ENCODE peak calls at places on chromosome 15, in nine cellular contexts. One of them, this sample, is unnamed.
A peak's percentile ranks its signal among the peaks of the same experiment; 100 is the strongest.

GRCh38 chr15:27977656-27978055 is 121.5 kb downstream of the OCA2 start:
- DNase-seq in lung: no peak
- DNase-seq in stimulated activated CD4-positive, alpha-beta T cell treated with anti-CD3 and anti-CD28 coated beads, Interleukin-4, amount 100 ng/mL, for 1 hour: no peak
- DNase-seq in GM20000: no peak
- DNase-seq in mesothelial cell of epicardium: no peak
- DNase-seq in A549: no peak
- DNase-seq in heart left ventricle: no peak
- DNase-seq in progenitor cell of endocrine pancreas: no peak
- DNase-seq in C1 segment of cervical spinal cord: no peak
- DNase-seq in this sample: no peak

GRCh38 chr15:28989239-28989830 is 103.6 kb downstream of the APBA2 start:
- DNase-seq in GM20000: no peak
- DNase-seq in lung: no peak
- DNase-seq in A549: peak; percentile 39
- DNase-seq in stimulated activated CD4-positive, alpha-beta T cell treated with anti-CD3 and anti-CD28 coated beads, Interleukin-4, amount 100 ng/mL, for 1 hour: no peak
- DNase-seq in progenitor cell of endocrine pancreas: no peak
- DNase-seq in C1 segment of cervical spinal cord: peak; percentile 51
- DNase-seq in heart left ventricle: no peak
- DNase-seq in mesothelial cell of epicardium: no peak
- DNase-seq in this sample: peak; percentile 58

GRCh38 chr15:78804391-78804792 is 6.9 kb downstream of the ADAMTS7 start:
- DNase-seq in C1 segment of cervical spinal cord: no peak
- DNase-seq in GM20000: no peak
- DNase-seq in mesothelial cell of epicardium: no peak
- DNase-seq in stimulated activated CD4-positive, alpha-beta T cell treated with anti-CD3 and anti-CD28 coated beads, Interleukin-4, amount 100 ng/mL, for 1 hour: no peak
- DNase-seq in lung: no peak
- DNase-seq in progenitor cell of endocrine pancreas: no peak
- DNase-seq in heart left ventricle: peak; percentile 75
- DNase-seq in A549: no peak
- DNase-seq in this sample: no peak

GRCh38 chr15:67738056-67738455 is 87.3 kb upstream of the SKOR1 start:
- DNase-seq in lung: no peak
- DNase-seq in mesothelial cell of epicardium: no peak
- DNase-seq in A549: no peak
- DNase-seq in GM20000: no peak
- DNase-seq in progenitor cell of endocrine pancreas: no peak
- DNase-seq in heart left ventricle: no peak
- DNase-seq in stimulated activated CD4-positive, alpha-beta T cell treated with anti-CD3 and anti-CD28 coated beads, Interleukin-4, amount 100 ng/mL, for 1 hour: no peak
- DNase-seq in C1 segment of cervical spinal cord: no peak
- DNase-seq in this sample: no peak

GRCh38 chr15:85667491-85668424 is 127.0 kb downstream of the KLHL25 start:
- DNase-seq in lung: peak; percentile 53
- DNase-seq in A549: peak; percentile 95
- DNase-seq in C1 segment of cervical spinal cord: no peak
- DNase-seq in heart left ventricle: no peak
- DNase-seq in progenitor cell of endocrine pancreas: no peak
- DNase-seq in GM20000: peak; percentile 65
- DNase-seq in mesothelial cell of epicardium: no peak
- DNase-seq in stimulated activated CD4-positive, alpha-beta T cell treated with anti-CD3 and anti-CD28 coated beads, Interleukin-4, amount 100 ng/mL, for 1 hour: no peak
- DNase-seq in this sample: no peak

GRCh38 chr15:42575188-42576039 is at the start of gene STARD9:
- DNase-seq in GM20000: peak; percentile 99
- DNase-seq in lung: peak; percentile 97
- DNase-seq in heart left ventricle: peak; percentile 99
- DNase-seq in stimulated activated CD4-positive, alpha-beta T cell treated with anti-CD3 and anti-CD28 coated beads, Interleukin-4, amount 100 ng/mL, for 1 hour: peak; percentile 95
- DNase-seq in progenitor cell of endocrine pancreas: peak; percentile 94
- DNase-seq in C1 segment of cervical spinal cord: peak; percentile 95
- DNase-seq in A549: peak; percentile 96
- DNase-seq in mesothelial cell of epicardium: peak; percentile 89
- DNase-seq in this sample: peak; percentile 99

GRCh38 chr15:31173790-31174450 is 72.4 kb upstream of the TRPM1 start:
- DNase-seq in GM20000: no peak
- DNase-seq in A549: no peak
- DNase-seq in stimulated activated CD4-positive, alpha-beta T cell treated with anti-CD3 and anti-CD28 coated beads, Interleukin-4, amount 100 ng/mL, for 1 hour: no peak
- DNase-seq in lung: no peak
- DNase-seq in heart left ventricle: no peak
- DNase-seq in progenitor cell of endocrine pancreas: no peak
- DNase-seq in C1 segment of cervical spinal cord: no peak
- DNase-seq in mesothelial cell of epicardium: no peak
- DNase-seq in this sample: no peak

GRCh38 chr15:67542462-67543347 is at the start of gene MAP2K5:
- DNase-seq in progenitor cell of endocrine pancreas: peak; percentile 61
- DNase-seq in GM20000: peak; percentile 90
- DNase-seq in C1 segment of cervical spinal cord: peak; percentile 80
- DNase-seq in stimulated activated CD4-positive, alpha-beta T cell treated with anti-CD3 and anti-CD28 coated beads, Interleukin-4, amount 100 ng/mL, for 1 hour: peak; percentile 86
- DNase-seq in mesothelial cell of epicardium: peak; percentile 62
- DNase-seq in heart left ventricle: peak; percentile 95
- DNase-seq in lung: peak; percentile 87
- DNase-seq in A549: peak; percentile 77
- DNase-seq in this sample: peak; percentile 70

GRCh38 chr15:66763186-66764066 is 61.4 kb downstream of the SMAD6 start:
- DNase-seq in heart left ventricle: peak; percentile 94
- DNase-seq in C1 segment of cervical spinal cord: peak; percentile 9
- DNase-seq in A549: peak; percentile 50
- DNase-seq in mesothelial cell of epicardium: no peak
- DNase-seq in stimulated activated CD4-positive, alpha-beta T cell treated with anti-CD3 and anti-CD28 coated beads, Interleukin-4, amount 100 ng/mL, for 1 hour: no peak
- DNase-seq in progenitor cell of endocrine pancreas: no peak
- DNase-seq in GM20000: no peak
- DNase-seq in lung: peak; percentile 93
- DNase-seq in this sample: no peak

GRCh38 chr15:88385078-88385700 is 82.0 kb downstream of the MRPL46 start:
- DNase-seq in heart left ventricle: no peak
- DNase-seq in C1 segment of cervical spinal cord: no peak
- DNase-seq in progenitor cell of endocrine pancreas: no peak
- DNase-seq in mesothelial cell of epicardium: no peak
- DNase-seq in A549: peak; percentile 90
- DNase-seq in stimulated activated CD4-positive, alpha-beta T cell treated with anti-CD3 and anti-CD28 coated beads, Interleukin-4, amount 100 ng/mL, for 1 hour: no peak
- DNase-seq in GM20000: no peak
- DNase-seq in lung: no peak
- DNase-seq in this sample: no peak

This sample was measured in SK-N-DZ.